ENCODE peak calls at places on chromosome 21, in seven cellular contexts. R, Q, X, Y, B, E and H are unnamed samples. For H3K27me3 and H3K4me1, the result is how much of the 10 kb centered on the place peaks cover.

GRCh38 chr21:25331286-25331685 is 276.0 kb downstream of the MRPL39 start:
- DNase-seq in E (no peak), X (no peak), R (no peak), B (no peak), Y (no peak), Q (no peak), H (no peak)

GRCh38 chr21:40053007-40053406 is 185.8 kb downstream of the PCP4 start:
- DNase-seq in E (no peak), Q (no peak), Y (no peak), X (no peak), B (no peak), R (peak), H (peak)

GRCh38 chr21:44582055-44582454 is 1.7 kb upstream of the KRTAP10-5 start:
- DNase-seq in R (no peak), Q (no peak), X (no peak), Y (no peak), E (no peak), B (no peak), H (no peak)

GRCh38 chr21:16608209-16608830 is 878.5 kb downstream of the USP25 start:
- DNase-seq in Q (no peak), X (no peak), R (no peak), Y (peak), E (peak), B (peak), H (no peak)

GRCh38 chr21:30249936-30250335 is 32.8 kb downstream of the KRTAP24-1 start:
- DNase-seq in R (no peak), E (no peak), Q (no peak), X (no peak), Y (no peak), B (no peak), H (no peak)

GRCh38 chr21:18951291-18952038 is 547.9 kb upstream of the TMPRSS15 start:
- DNase-seq in Q (no peak), B (peak), R (no peak), E (peak), Y (no peak), X (peak), H (no peak)

GRCh38 chr21:39188521-39189139 is 5.4 kb upstream of the PSMG1 start:
- DNase-seq in Y (no peak), Q (no peak), R (no peak), E (no peak), B (no peak), X (no peak), H (no peak)

GRCh38 chr21:29633766-29634165 is 306.0 kb downstream of the GRIK1 start:
- DNase-seq in R (no peak), E (no peak), B (no peak), Y (no peak), X (no peak), Q (no peak), H (no peak)

GRCh38 chr21:38839683-38840286 is 34.1 kb downstream of the ETS2 start:
- DNase-seq in Y (peak), X (peak), R (no peak), B (no peak), Q (no peak), E (no peak), H (no peak)

GRCh38 chr21:25862596-25862995 is 127.8 kb downstream of the GABPA start:
- DNase-seq in Y (peak), Q (no peak), B (peak), E (no peak), X (no peak), R (no peak), H (no peak)

GRCh38 chr21:38325761-38326420 is 69.1 kb downstream of the KCNJ15 start:
- DNase-seq in R (no peak), Y (no peak), X (no peak), E (no peak), Q (no peak), B (no peak), H (no peak)

GRCh38 chr21:33123396-33124120 is 53.6 kb downstream of the OLIG1 start:
- DNase-seq in E (no peak), Q (no peak), R (no peak), X (no peak), Y (no peak), B (no peak), H (no peak)

GRCh38 chr21:33126569-33126968 is 56.6 kb downstream of the OLIG1 start:
- DNase-seq in B (no peak), X (no peak), Q (no peak), Y (no peak), R (no peak), E (no peak), H (no peak)

GRCh38 chr21:33124879-33125278 is 54.9 kb downstream of the OLIG1 start:
- DNase-seq in Q (no peak), R (no peak), X (no peak), B (no peak), E (no peak), Y (no peak), H (peak)

GRCh38 chr21:33127154-33127893 is 57.4 kb downstream of the OLIG1 start:
- DNase-seq in Y (peak), X (peak), E (peak), B (peak), R (peak), Q (peak), H (peak)

DNA sequence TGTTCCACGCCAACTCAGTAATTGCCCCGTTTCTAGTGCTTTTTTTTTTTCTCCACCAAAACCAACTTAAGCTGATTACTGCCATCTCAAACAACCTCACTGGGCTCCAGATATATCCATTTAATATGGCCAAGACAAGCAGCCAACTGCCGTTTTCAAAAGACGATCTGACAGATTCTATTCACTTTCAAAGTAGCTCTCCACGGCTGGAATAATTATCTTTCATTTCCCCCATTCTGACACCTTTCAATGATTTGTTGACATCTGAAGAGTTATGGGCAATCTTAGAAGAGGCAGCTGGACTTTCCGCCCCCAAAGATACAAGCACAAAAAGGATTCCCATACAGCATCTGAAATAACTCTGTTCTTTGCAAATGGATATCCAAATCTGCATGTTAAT is 56.0 kb downstream of the OLIG1 start:
- DNase-seq in Q (no peak), B (no peak), Y (no peak), X (no peak), E (no peak), R (no peak), H (no peak)
- H3K27me3 ChIP-seq in Q (under half), B (under half), Y (under half), X (under half), E (under half), R (under half), H (under half)

DNA sequence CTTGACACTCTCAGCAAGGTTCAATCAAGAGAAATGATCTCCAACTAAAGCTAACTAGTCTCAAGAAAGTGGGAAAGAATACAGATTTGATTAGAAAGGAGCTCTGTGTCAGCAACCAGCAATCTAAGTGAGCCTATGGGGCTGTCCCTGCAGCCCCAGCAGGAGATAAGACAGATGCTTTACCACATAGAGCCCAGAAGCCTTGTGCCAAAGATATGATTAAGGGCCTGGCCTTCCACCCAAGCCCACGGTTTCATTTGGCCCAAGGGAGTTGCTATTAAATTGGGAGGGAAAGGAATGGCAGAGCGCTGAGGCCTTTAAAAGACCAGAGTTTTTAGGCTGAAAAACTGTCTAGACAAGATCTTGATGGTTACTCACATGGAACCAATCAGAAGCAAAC is 74.8 kb downstream of the HLCS start:
- DNase-seq in Q (no peak), R (no peak), Y (no peak), E (no peak), B (no peak), X (no peak), H (no peak)
- H3K27ac ChIP-seq in Q (no peak), R (no peak), Y (no peak), E (no peak), B (no peak), X (no peak), H (no peak)

GRCh38 chr21:41678944-41679343 is 87.9 kb downstream of the RIPK4 start:
- DNase-seq in X (peak), Q (peak), E (peak), Y (peak), R (peak), B (peak), H (peak)

GRCh38 chr21:41682719-41683179 is 84.1 kb downstream of the RIPK4 start:
- DNase-seq in B (no peak), E (peak), R (no peak), Y (no peak), Q (no peak), X (no peak), H (no peak)

GRCh38 chr21:41680444-41681335 is 86.2 kb downstream of the RIPK4 start:
- DNase-seq in R (no peak), E (peak), Q (no peak), X (no peak), Y (no peak), B (no peak), H (no peak)

GRCh38 chr21:41681939-41682718 is 84.7 kb downstream of the RIPK4 start:
- DNase-seq in B (no peak), E (peak), R (no peak), X (no peak), Y (no peak), Q (no peak), H (no peak)

DNA sequence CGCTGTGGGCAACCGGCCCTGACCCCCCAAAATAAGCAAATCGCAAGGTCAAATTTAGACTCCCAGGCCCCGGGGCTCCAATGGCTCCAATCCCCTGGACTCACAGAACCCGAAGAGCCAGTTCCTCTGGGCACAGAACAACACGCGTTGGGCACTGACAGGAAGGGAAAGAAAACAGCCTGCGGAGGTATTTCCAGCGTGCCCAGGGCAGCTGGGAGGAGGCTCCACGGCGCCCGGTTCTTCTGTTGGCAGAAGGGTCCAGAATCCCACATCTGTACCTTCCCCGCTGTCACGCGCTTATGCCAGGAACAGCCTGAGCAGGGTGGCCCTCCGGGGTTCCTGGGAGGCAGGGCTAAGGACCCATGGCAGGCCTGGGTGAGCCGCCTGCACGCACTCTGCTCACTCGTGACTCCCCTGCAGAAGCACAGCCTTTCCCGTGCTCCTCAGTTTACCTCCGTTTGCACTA is 85.5 kb downstream of the RIPK4 start:
- DNase-seq in Q (no peak), X (no peak), B (no peak), Y (peak), R (no peak), E (peak), H (no peak)
- H3K4me1 ChIP-seq in Q (under half), X (under half), B (under half), Y (half or more), R (under half), E (under half), H (under half)

DNA sequence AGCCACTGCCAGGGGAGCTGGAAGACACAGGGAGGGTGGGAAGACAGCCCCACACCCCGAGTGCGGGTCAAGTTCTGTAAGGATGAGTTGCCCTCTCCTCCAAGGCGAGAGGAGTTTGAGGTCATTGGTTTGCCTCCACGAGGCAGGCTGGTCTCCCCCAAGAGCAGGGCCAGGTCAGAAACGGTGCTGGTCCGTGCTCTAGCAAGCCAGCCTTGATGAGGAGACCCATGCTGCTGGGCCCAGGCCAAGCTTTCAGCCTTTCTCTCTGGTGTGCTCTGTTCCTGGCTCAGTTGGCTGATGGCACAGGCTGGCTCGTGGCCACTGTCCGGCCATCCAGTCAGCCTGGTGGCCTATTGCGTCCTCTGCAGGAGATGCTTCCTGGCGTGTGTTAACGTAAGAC is 12.0 kb upstream of the PCBP3 start:
- DNase-seq in R (no peak), Y (no peak), E (no peak), Q (no peak), X (peak), B (no peak), H (no peak)
- H3K27me3 ChIP-seq in R (under half), Y (under half), E (under half), Q (under half), X (under half), B (under half), H (under half)